ENCODE peak calls at places on chromosomes 1 and 21, in nine cellular contexts. E is AG08395; D is NCI-H524; W is progenitor cell of endocrine pancreas; M is kidney epithelial cell; O is stimulated activated CD8-positive, alpha-beta memory T cell treated with anti-CD3 and anti-CD28 coated beads, Interleukin-7, amount 100 ng/mL, for 1 hour; L is glomerular endothelial cell; Z is NCI-H69; P is fibroblast of lung. H is an unnamed sample.

GRCh38 chr1:205077158-205077933 is 6.9 kb downstream of the TMEM81 start:
- DNase-seq in E (peak; percentile 31), D (no peak), W (no peak), M (no peak), O (no peak), L (no peak), Z (no peak), P (no peak), H (no peak)

GRCh38 chr1:51671527-51672325 is 54.8 kb downstream of the OSBPL9 start:
- DNase-seq in E (no peak), D (no peak), W (no peak), M (no peak), O (no peak), L (peak; percentile 67), Z (peak; percentile 37), P (peak; percentile 88), H (peak; percentile 31)

GRCh38 chr1:109181085-109181806 is 32.5 kb upstream of the SARS1 start:
- DNase-seq in E (no peak), D (no peak), W (no peak), M (peak; percentile 77), O (no peak), L (no peak), Z (peak; percentile 47), P (peak; percentile 47), H (no peak)

GRCh38 chr21:35236090-35236489 is 187.0 kb upstream of the RUNX1 start:
- DNase-seq in E (no peak), D (no peak), W (no peak), M (no peak), O (no peak), L (no peak), Z (no peak), P (no peak), H (no peak)

GRCh38 chr1:202571719-202572339 is 138.4 kb downstream of the SYT2 start:
- DNase-seq in E (peak; percentile 47), D (no peak), W (no peak), M (no peak), O (no peak), L (no peak), Z (peak; percentile 61), P (peak; percentile 71), H (no peak)

GRCh38 chr1:65150583-65151263 is 2.7 kb downstream of the AK4 start:
- DNase-seq in E (no peak), D (peak; percentile 3), W (no peak), M (no peak), O (no peak), L (no peak), Z (peak; percentile 30), P (no peak), H (no peak)

GRCh38 chr21:42781150-42781980 is 98.0 kb downstream of the WDR4 start:
- DNase-seq in E (no peak), D (peak; percentile 42), W (peak; percentile 47), M (no peak), O (no peak), L (no peak), Z (peak; percentile 88), P (no peak), H (no peak)

GRCh38 chr1:178868700-178869099 is 2.2 kb downstream of the ANGPTL1 start:
- DNase-seq in E (no peak), D (no peak), W (no peak), M (no peak), O (no peak), L (no peak), Z (no peak), P (peak; percentile 26), H (no peak)

GRCh38 chr1:234676103-234676594 is 66.2 kb upstream of the IRF2BP2 start:
- DNase-seq in E (peak; percentile 88), D (peak; percentile 78), W (peak; percentile 41), M (peak; percentile 26), O (peak; percentile 14), L (peak; percentile 22), Z (peak; percentile 95), P (peak; percentile 71), H (peak; percentile 75)

GRCh38 chr1:86933562-86934377 is 19.3 kb downstream of the HS2ST1 start:
- DNase-seq in E (no peak), D (no peak), W (no peak), M (no peak), O (no peak), L (no peak), Z (peak; percentile 30), P (peak; percentile 9), H (no peak)

GRCh38 chr1:3539707-3540425 is 71.4 kb downstream of the MEGF6 start:
- DNase-seq in E (no peak), D (no peak), W (no peak), M (no peak), O (no peak), L (no peak), Z (no peak), P (no peak), H (peak; percentile 63)

GRCh38 chr1:54337928-54338327 is 68.3 kb downstream of the SSBP3 start:
- DNase-seq in E (no peak), D (no peak), W (no peak), M (no peak), O (no peak), L (no peak), Z (no peak), P (peak; percentile 37), H (peak; percentile 73)

GRCh38 chr1:11629626-11630025 is 24.6 kb downstream of the FBXO2 start:
- DNase-seq in E (no peak), D (no peak), W (no peak), M (no peak), O (no peak), L (no peak), Z (no peak), P (no peak), H (no peak)

GRCh38 chr1:47814592-47815436 is 182.4 kb downstream of the TRABD2B start:
- DNase-seq in E (no peak), D (no peak), W (no peak), M (no peak), O (no peak), L (no peak), Z (no peak), P (no peak), H (no peak)

GRCh38 chr1:233909195-233909594 is 4.7 kb downstream of the SLC35F3 start:
- DNase-seq in E (no peak), D (no peak), W (no peak), M (peak; percentile 89), O (no peak), L (no peak), Z (peak; percentile 56), P (no peak), H (no peak)

GRCh38 chr1:8211251-8211619 is 106.7 kb upstream of the SLC45A1 start:
- DNase-seq in E (no peak), D (no peak), W (no peak), M (no peak), O (no peak), L (no peak), Z (no peak), P (no peak), H (no peak)

GRCh38 chr1:147600119-147601111 is 59.1 kb downstream of the BCL9 start:
- DNase-seq in E (no peak), D (peak; percentile 30), W (no peak), M (peak; percentile 71), O (no peak), L (no peak), Z (peak; percentile 41), P (peak; percentile 39), H (no peak)

GRCh38 chr1:205936846-205937707 is 6.2 kb downstream of the SLC26A9 start:
- DNase-seq in E (peak; percentile 70), D (no peak), W (no peak), M (no peak), O (no peak), L (no peak), Z (peak; percentile 66), P (peak; percentile 28), H (no peak)

GRCh38 chr1:166900987-166901386 is 24.9 kb upstream of the TADA1 start:
- DNase-seq in E (no peak), D (peak; percentile 19), W (no peak), M (no peak), O (no peak), L (no peak), Z (no peak), P (no peak), H (no peak)

H was measured in dermis microvascular lymphatic vessel endothelial cell.